ENCODE peak calls at places on chromosomes 11 and 22, in seven cellular contexts. P, I, U, O, C, G and V are unnamed samples.

GRCh38 chr11:61372659-61373058 is 10.5 kb downstream of the TMEM138 start:
- DNase-seq in P (no peak), I (no peak), U (no peak), O (no peak), C (no peak), G (no peak), V (peak)

GRCh38 chr11:93738647-93739081 is 2.6 kb downstream of the TAF1D start:
- DNase-seq in P (no peak), I (no peak), U (no peak), O (no peak), C (no peak), G (no peak), V (no peak)

GRCh38 chr22:20191803-20192202 is 40.9 kb upstream of the CCDC188 start:
- DNase-seq in P (no peak), I (no peak), U (no peak), O (no peak), C (no peak), G (no peak), V (no peak)

GRCh38 chr11:1119282-1120146 is 38.2 kb upstream of the MUC5AC start:
- DNase-seq in P (peak), I (no peak), U (no peak), O (no peak), C (no peak), G (no peak), V (no peak)

GRCh38 chr22:48721394-48721666 is 1106.3 kb downstream of the BRD1 start:
- DNase-seq in P (no peak), I (no peak), U (no peak), O (no peak), C (no peak), G (no peak), V (no peak)

GRCh38 chr11:23997356-23997755 is 499.5 kb upstream of the LUZP2 start:
- DNase-seq in P (no peak), I (no peak), U (no peak), O (no peak), C (no peak), G (no peak), V (no peak)

GRCh38 chr22:19430890-19431541 is 517 bp downstream of the HIRA start:
- DNase-seq in P (peak), I (no peak), U (no peak), O (no peak), C (no peak), G (no peak), V (peak)

GRCh38 chr22:28976588-28976987 is 85.0 kb downstream of the C22orf31 start:
- DNase-seq in P (no peak), I (no peak), U (no peak), O (peak), C (no peak), G (peak), V (no peak)

GRCh38 chr11:47130541-47130940 is 46.1 kb downstream of the ARFGAP2 start:
- DNase-seq in P (no peak), I (no peak), U (no peak), O (no peak), C (no peak), G (no peak), V (peak)

GRCh38 chr11:130209944-130210854 is 50.6 kb downstream of the ST14 start:
- DNase-seq in P (no peak), I (no peak), U (no peak), O (no peak), C (no peak), G (no peak), V (no peak)

GRCh38 chr11:27012254-27012921 is 18.5 kb downstream of the FIBIN start:
- DNase-seq in P (no peak), I (no peak), U (peak), O (no peak), C (no peak), G (peak), V (peak)

GRCh38 chr11:46117842-46118241 is 3.4 kb downstream of the PHF21A start:
- DNase-seq in P (no peak), I (no peak), U (no peak), O (no peak), C (no peak), G (no peak), V (peak)

GRCh38 chr11:34150494-34151151 is 45.2 kb downstream of the NAT10 start:
- DNase-seq in P (no peak), I (no peak), U (no peak), O (no peak), C (no peak), G (no peak), V (no peak)

GRCh38 chr11:23112987-23113886 is 253.0 kb upstream of the CCDC179 start:
- DNase-seq in P (no peak), I (no peak), U (peak), O (no peak), C (peak), G (peak), V (peak)

GRCh38 chr11:114033572-114033971 is 25.9 kb upstream of the ZBTB16 start:
- DNase-seq in P (no peak), I (no peak), U (no peak), O (no peak), C (no peak), G (no peak), V (no peak)

GRCh38 chr11:95466406-95466805 is 235.4 kb upstream of the SESN3 start:
- DNase-seq in P (no peak), I (no peak), U (no peak), O (no peak), C (no peak), G (no peak), V (no peak)

GRCh38 chr11:82606738-82607137 is 126.9 kb downstream of the FAM181B start:
- DNase-seq in P (no peak), I (no peak), U (no peak), O (no peak), C (no peak), G (no peak), V (no peak)

GRCh38 chr22:48105254-48105653 is 1342.8 kb downstream of the TBC1D22A start:
- DNase-seq in P (no peak), I (no peak), U (no peak), O (no peak), C (no peak), G (no peak), V (peak)

GRCh38 chr11:67111261-67111660 is 7.8 kb upstream of the KDM2A start:
- DNase-seq in P (no peak), I (no peak), U (no peak), O (no peak), C (no peak), G (no peak), V (no peak)

GRCh38 chr22:27641049-27641790 is 160.3 kb downstream of the MN1 start:
- DNase-seq in P (no peak), I (no peak), U (no peak), O (no peak), C (no peak), G (no peak), V (no peak)

GRCh38 chr11:45933131-45933821 is 10.8 kb downstream of the LARGE2 start:
- DNase-seq in P (no peak), I (no peak), U (peak), O (no peak), C (no peak), G (no peak), V (no peak)

GRCh38 chr11:20134991-20135736 is 25.1 kb downstream of the DBX1 start:
- DNase-seq in P (no peak), I (no peak), U (no peak), O (no peak), C (no peak), G (no peak), V (no peak)

GRCh38 chr22:20438678-20439492 is 1.3 kb upstream of the SCARF2 start:
- DNase-seq in P (peak), I (no peak), U (no peak), O (no peak), C (no peak), G (no peak), V (peak)

GRCh38 chr22:45577746-45578523 is 75.3 kb downstream of the FBLN1 start:
- DNase-seq in P (peak), I (peak), U (peak), O (peak), C (peak), G (peak), V (peak)

GRCh38 chr11:101127348-101127698 is 2.3 kb downstream of the PGR start:
- DNase-seq in P (peak), I (no peak), U (no peak), O (no peak), C (no peak), G (no peak), V (peak)

GRCh38 chr11:13440100-13440855 is 22.7 kb downstream of the BTBD10 start:
- DNase-seq in P (peak), I (no peak), U (peak), O (peak), C (no peak), G (peak), V (peak)

GRCh38 chr11:13105237-13105844 is 96.2 kb downstream of the RASSF10 start:
- DNase-seq in P (peak), I (no peak), U (no peak), O (no peak), C (no peak), G (no peak), V (no peak)

GRCh38 chr11:67022341-67022933 is 497 bp upstream of the SYT12 start:
- DNase-seq in P (no peak), I (no peak), U (no peak), O (no peak), C (no peak), G (peak), V (no peak)

GRCh38 chr11:36233226-36233625 is 56.0 kb downstream of the COMMD9 start:
- DNase-seq in P (no peak), I (no peak), U (peak), O (no peak), C (no peak), G (peak), V (no peak)

GRCh38 chr22:39519681-39520053 is 695 bp upstream of the ATF4 start:
- DNase-seq in P (peak), I (no peak), U (no peak), O (no peak), C (no peak), G (no peak), V (peak)

GRCh38 chr11:110044226-110044968 is 48.8 kb upstream of the ZC3H12C start:
- DNase-seq in P (no peak), I (no peak), U (no peak), O (no peak), C (no peak), G (no peak), V (peak)

GRCh38 chr22:42434748-42435425 is 2.7 kb upstream of the NFAM1 start:
- DNase-seq in P (no peak), I (no peak), U (no peak), O (no peak), C (no peak), G (no peak), V (no peak)

GRCh38 chr11:115389790-115390189 is 114.4 kb downstream of the CADM1 start:
- DNase-seq in P (no peak), I (no peak), U (no peak), O (no peak), C (no peak), G (no peak), V (no peak)

GRCh38 chr11:44016129-44016528 is 31.7 kb upstream of the ACCSL start:
- DNase-seq in P (peak), I (no peak), U (no peak), O (no peak), C (no peak), G (peak), V (no peak)

GRCh38 chr22:43880743-43881055 is 11.1 kb downstream of the PNPLA5 start:
- DNase-seq in P (peak), I (no peak), U (no peak), O (no peak), C (no peak), G (no peak), V (no peak)

GRCh38 chr11:38824573-38824972 is 2226.5 kb upstream of the RAG2 start:
- DNase-seq in P (no peak), I (no peak), U (no peak), O (no peak), C (no peak), G (no peak), V (peak)

GRCh38 chr11:130765369-130765768 is 150.9 kb downstream of the SNX19 start:
- DNase-seq in P (no peak), I (no peak), U (no peak), O (no peak), C (no peak), G (no peak), V (no peak)

GRCh38 chr11:119491753-119492455 is 68.9 kb upstream of the THY1 start:
- DNase-seq in P (no peak), I (no peak), U (no peak), O (no peak), C (no peak), G (peak), V (peak)
- TF ChIP-seq CTCF in P (no peak), I (no peak), U (peak), O (peak), C (no peak), G (peak), V (peak)

GRCh38 chr11:31887180-31887579 is 76.1 kb upstream of the PAX6 start:
- DNase-seq in P (no peak), I (no peak), U (no peak), O (no peak), C (no peak), G (no peak), V (peak)
- TF ChIP-seq CTCF in P (no peak), I (peak), U (no peak), O (no peak), C (peak), G (peak), V (peak)

GRCh38 chr11:125951731-125952130 is 5.9 kb downstream of the VSIG10L2 start:
- DNase-seq in P (no peak), I (no peak), U (no peak), O (no peak), C (no peak), G (no peak), V (no peak)

GRCh38 chr11:125950696-125951645 is 5.1 kb downstream of the VSIG10L2 start:
- DNase-seq in P (peak), I (no peak), U (peak), O (no peak), C (no peak), G (no peak), V (no peak)

GRCh38 chr11:125948278-125949051 is 2.6 kb downstream of the VSIG10L2 start:
- DNase-seq in P (no peak), I (no peak), U (no peak), O (no peak), C (no peak), G (no peak), V (no peak)

GRCh38 chr11:125949271-125950177 is 3.7 kb downstream of the VSIG10L2 start:
- DNase-seq in P (no peak), I (no peak), U (no peak), O (no peak), C (no peak), G (no peak), V (no peak)

DNA sequence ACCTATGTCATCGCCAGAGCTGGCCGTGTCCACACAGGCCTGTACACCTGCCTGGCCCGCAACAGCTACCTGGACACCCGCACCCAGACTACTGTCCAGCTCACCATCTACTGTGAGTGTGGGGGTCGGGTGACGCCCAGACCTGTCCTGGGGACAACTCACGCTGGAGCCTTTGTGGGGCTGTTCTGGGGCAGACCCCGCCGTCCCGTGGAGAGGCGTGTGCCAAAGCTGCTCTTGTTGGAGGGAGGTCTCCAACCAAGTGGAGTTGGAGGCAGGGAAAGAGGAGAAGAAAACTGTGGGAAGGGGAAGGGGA is 4.3 kb downstream of the VSIG10L2 start:
- DNase-seq in P (no peak), I (no peak), U (no peak), O (no peak), C (no peak), G (no peak), V (no peak)
- TF ChIP-seq CTCF in P (no peak), I (no peak), U (no peak), O (no peak), C (no peak), G (no peak), V (no peak)

DNA sequence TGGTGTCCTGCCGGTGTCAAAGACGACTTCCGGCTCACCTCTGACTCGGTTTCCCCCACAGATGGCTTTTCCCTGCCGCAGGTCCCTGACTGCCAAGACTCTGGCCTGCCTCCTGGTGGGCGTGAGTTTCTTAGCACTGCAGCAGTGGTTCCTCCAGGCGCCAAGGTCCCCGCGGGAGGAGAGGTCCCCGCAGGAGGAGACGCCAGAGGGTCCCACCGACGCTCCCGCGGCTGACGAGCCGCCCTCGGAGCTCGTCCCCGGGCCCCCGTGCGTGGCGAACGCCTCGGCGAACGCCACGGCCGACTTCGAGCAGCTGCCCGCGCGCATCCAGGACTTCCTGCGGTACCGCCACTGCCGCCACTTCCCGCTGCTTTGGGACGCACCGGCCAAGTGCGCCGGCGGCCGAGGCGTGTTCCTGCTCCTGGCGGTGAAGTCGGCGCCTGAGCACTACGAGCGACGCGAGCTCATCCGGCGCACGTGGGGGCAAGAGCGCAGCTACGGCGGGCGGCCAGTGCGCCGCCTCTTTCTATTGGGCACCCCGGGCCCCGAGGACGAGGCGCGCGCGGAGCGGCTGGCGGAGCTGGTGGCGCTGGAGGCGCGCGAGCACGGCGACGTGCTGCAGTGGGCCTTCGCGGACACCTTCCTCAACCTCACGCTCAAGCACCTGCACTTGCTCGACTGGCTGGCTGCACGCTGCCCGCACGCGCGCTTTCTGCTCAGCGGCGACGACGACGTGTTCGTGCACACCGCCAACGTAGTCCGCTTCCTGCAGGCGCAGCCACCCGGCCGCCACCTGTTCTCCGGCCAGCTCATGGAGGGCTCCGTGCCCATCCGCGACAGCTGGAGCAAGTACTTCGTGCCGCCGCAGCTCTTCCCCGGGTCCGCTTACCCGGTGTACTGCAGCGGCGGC is 5.5 kb downstream of the B3GNT6 start:
- DNase-seq in P (no peak), I (no peak), U (no peak), O (no peak), C (no peak), G (peak), V (peak)
- TF ChIP-seq CTCF in P (peak), I (peak), U (peak), O (peak), C (peak), G (peak), V (peak)

GRCh38 chr11:5364214-5364613 is 12.9 kb downstream of the OR51B6 start:
- DNase-seq in P (no peak), I (no peak), U (peak), O (no peak), C (no peak), G (peak), V (no peak)

GRCh38 chr11:5366856-5367255 is 15.5 kb downstream of the OR51B6 start:
- DNase-seq in P (no peak), I (no peak), U (no peak), O (no peak), C (no peak), G (no peak), V (no peak)

GRCh38 chr11:5367461-5368074 is 16.0 kb upstream of the OR51M1 start:
- DNase-seq in P (no peak), I (no peak), U (peak), O (no peak), C (no peak), G (peak), V (no peak)

GRCh38 chr11:5368502-5369043 is 15.0 kb upstream of the OR51M1 start:
- DNase-seq in P (no peak), I (no peak), U (no peak), O (no peak), C (no peak), G (no peak), V (peak)

DNA sequence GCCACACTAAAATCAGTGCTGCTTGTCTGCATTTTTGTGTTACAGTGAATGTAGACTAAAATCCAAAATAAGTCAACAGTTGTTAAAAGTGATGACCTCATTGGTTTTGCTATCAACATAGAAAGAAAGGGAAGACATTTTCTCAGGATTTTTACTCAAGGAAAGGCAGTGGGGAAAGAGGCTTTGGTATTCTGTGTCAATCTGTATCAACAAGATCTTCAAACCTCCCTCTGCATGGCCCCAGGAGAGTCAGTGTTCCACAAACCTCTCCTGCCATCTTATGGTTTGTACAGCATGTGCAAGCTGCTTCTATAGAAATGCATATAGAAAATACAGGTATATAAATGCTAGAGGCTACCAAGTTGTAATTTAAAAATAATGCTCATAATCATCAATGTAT is 13.8 kb upstream of the OR51M1 start:
- DNase-seq in P (no peak), I (no peak), U (peak), O (no peak), C (no peak), G (peak), V (peak)
- TF ChIP-seq CTCF in P (no peak), I (no peak), U (peak), O (peak), C (peak), G (peak), V (peak)

GRCh38 chr11:64285885-64286800 is 495 bp downstream of the GPR137 start:
- DNase-seq in P (peak), I (no peak), U (no peak), O (no peak), C (no peak), G (no peak), V (no peak)
- TF ChIP-seq CTCF in P (no peak), I (no peak), U (no peak), O (no peak), C (no peak), G (no peak), V (no peak)

GRCh38 chr11:76240143-76240505 is 33.8 kb upstream of the WNT11 start:
- DNase-seq in P (no peak), I (no peak), U (no peak), O (no peak), C (no peak), G (no peak), V (no peak)
- TF ChIP-seq CTCF in P (no peak), I (no peak), U (no peak), O (no peak), C (no peak), G (no peak), V (no peak)

DNA sequence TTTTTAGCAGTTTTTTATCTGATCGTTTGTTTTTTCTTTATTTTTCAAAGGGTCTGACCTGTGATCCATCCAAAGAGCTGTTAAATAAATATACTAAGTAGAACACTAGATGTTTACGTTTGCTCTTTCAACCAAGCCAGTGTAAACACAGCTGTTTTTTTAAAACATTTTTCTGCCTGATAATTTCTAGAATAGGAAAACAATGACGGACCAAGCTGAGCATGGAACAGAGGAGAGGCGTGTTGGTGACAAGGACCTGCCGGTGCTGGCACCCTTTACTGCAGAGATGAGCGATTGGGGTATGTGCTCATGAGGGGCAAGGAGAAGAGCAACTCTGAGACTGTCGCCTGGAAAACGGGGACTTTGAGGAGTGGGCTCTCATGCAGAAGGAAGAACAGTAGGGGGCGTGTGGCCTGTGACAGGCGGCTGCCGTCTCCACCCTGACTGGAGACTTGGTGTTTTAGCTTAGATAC is 28.6 kb upstream of the PANX2 start:
- DNase-seq in P (no peak), I (no peak), U (no peak), O (no peak), C (no peak), G (no peak), V (peak)
- TF ChIP-seq CTCF in P (no peak), I (no peak), U (peak), O (no peak), C (no peak), G (peak), V (peak)